ENCODE peak calls at places on chromosomes 2 and 18, in eight cellular contexts. Z is GM23338, B is brain microvascular endothelial cell, N is substantia nigra, D is dorsolateral prefrontal cortex, P is PC-9, F is A549, I is left lung. V is an unnamed sample.
A peak's percentile ranks its signal among the peaks of the same experiment; 100 is the strongest.

GRCh38 chr2:20103514-20103913 is 52.1 kb upstream of the LAPTM4A start:
- DNase-seq in Z (peak; percentile 30), D (no peak), N (no peak), F (peak; percentile 80), P (no peak), I (no peak), B (peak; percentile 25), V (no peak)

GRCh38 chr2:41668529-41668928 is 379.3 kb upstream of the PKDCC start:
- DNase-seq in B (no peak), F (no peak), Z (peak; percentile 60), N (no peak), D (no peak), I (peak; percentile 45), P (no peak), V (no peak)

GRCh38 chr2:170525566-170525900 is 189.6 kb upstream of the SP5 start:
- DNase-seq in D (no peak), F (peak; percentile 60), Z (no peak), I (no peak), B (peak; percentile 98), P (peak; percentile 81), N (no peak), V (peak; percentile 77)

GRCh38 chr2:239942871-239943311 is 82.3 kb downstream of the NDUFA10 start:
- DNase-seq in D (peak; percentile 24), I (peak; percentile 58), B (no peak), Z (no peak), N (no peak), F (no peak), P (no peak), V (no peak)

GRCh38 chr18:54392621-54393023 is 34.9 kb downstream of the C18orf54 start:
- DNase-seq in D (no peak), N (no peak), F (peak; percentile 52), Z (peak; percentile 86), P (peak; percentile 56), I (no peak), B (peak; percentile 28), V (peak; percentile 14)

GRCh38 chr2:216856666-216857065 is 3.2 kb downstream of the TNP1 start:
- DNase-seq in P (no peak), F (no peak), Z (no peak), B (no peak), I (no peak), D (no peak), N (no peak), V (no peak)

GRCh38 chr2:79670198-79670597 is 157.3 kb downstream of the CTNNA2 start:
- DNase-seq in Z (peak; percentile 79), F (peak; percentile 74), I (peak; percentile 47), D (no peak), B (no peak), P (no peak), N (no peak), V (no peak)

GRCh38 chr18:4333043-4333442 is 122.1 kb downstream of the DLGAP1 start:
- DNase-seq in P (no peak), N (no peak), Z (no peak), F (no peak), I (no peak), B (no peak), D (no peak), V (no peak)

GRCh38 chr18:26082475-26082874 is 7.9 kb downstream of the SS18 start:
- DNase-seq in D (no peak), F (no peak), Z (no peak), P (no peak), N (no peak), B (peak; percentile 35), I (no peak), V (no peak)

GRCh38 chr18:48934708-48935432 is 15.9 kb downstream of the SMAD7 start:
- DNase-seq in F (no peak), D (no peak), B (no peak), I (no peak), N (peak; percentile 40), Z (no peak), P (no peak), V (no peak)

GRCh38 chr2:74441690-74442482 is at the start of gene RTKN:
- DNase-seq in F (peak; percentile 24), Z (peak; percentile 92), D (no peak), N (peak; percentile 42), I (peak; percentile 90), B (no peak), P (peak; percentile 74), V (no peak)

GRCh38 chr2:3465844-3466481 is 53.4 kb downstream of the ADI1 start:
- DNase-seq in I (no peak), D (peak; percentile 30), P (peak; percentile 81), F (peak; percentile 52), N (no peak), B (peak; percentile 95), Z (no peak), V (no peak)

GRCh38 chr2:50950996-50951395 is 80.9 kb downstream of the NRXN1 start:
- DNase-seq in F (no peak), P (no peak), D (no peak), I (no peak), N (no peak), Z (no peak), B (no peak), V (no peak)

GRCh38 chr18:47601608-47602272 is 328.7 kb downstream of the SMAD2 start:
- DNase-seq in B (no peak), D (no peak), N (no peak), Z (peak; percentile 30), I (no peak), F (no peak), P (no peak), V (no peak)

GRCh38 chr2:73307720-73308119 is 14.4 kb upstream of the EGR4 start:
- DNase-seq in D (no peak), N (no peak), F (no peak), Z (no peak), P (no peak), I (peak; percentile 54), B (no peak), V (no peak)

GRCh38 chr18:31185551-31185950 is 22.9 kb upstream of the DSC1 start:
- DNase-seq in N (no peak), P (peak; percentile 38), D (no peak), B (peak; percentile 11), Z (no peak), F (peak; percentile 35), I (no peak), V (peak; percentile 80)

GRCh38 chr2:106863387-106863786 is 22.6 kb downstream of the ST6GAL2 start:
- DNase-seq in B (no peak), D (no peak), F (peak; percentile 38), I (no peak), N (no peak), Z (peak; percentile 65), P (no peak), V (no peak)

GRCh38 chr18:59264136-59264571 is 9.1 kb downstream of the RAX start:
- DNase-seq in B (no peak), D (no peak), I (no peak), P (no peak), Z (peak; percentile 74), F (no peak), N (no peak), V (no peak)

GRCh38 chr2:69177785-69178636 is 165.0 kb downstream of the ANTXR1 start:
- DNase-seq in F (peak; percentile 93), N (peak; percentile 60), Z (peak; percentile 96), I (peak; percentile 98), P (peak; percentile 68), D (peak; percentile 63), B (peak; percentile 86), V (no peak)

DNA sequence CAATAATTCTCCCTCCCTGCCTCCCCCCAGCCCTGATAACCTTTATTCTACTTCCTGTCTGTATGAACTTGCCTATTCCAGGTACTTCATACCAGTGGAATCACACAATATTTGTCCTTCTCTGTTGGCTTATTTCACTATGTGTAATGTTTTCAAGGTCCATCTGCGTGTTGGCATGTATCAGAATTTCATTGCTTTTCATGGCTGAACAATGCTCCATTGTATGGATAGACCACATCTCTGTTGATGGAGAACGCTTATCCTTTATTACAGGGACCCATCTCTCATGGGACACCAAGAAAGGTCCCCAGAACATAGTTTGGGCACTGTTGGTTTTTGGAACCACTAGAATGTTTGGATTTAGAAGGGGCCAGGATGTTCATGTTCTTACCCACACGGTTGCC is 40.2 kb downstream of the ATOH8 start:
- DNase-seq in B (no peak), P (no peak), I (no peak), N (no peak), D (no peak), Z (no peak), F (no peak), V (no peak)
- H3K27ac ChIP-seq in B (no peak overlapping the region), P (no peak overlapping the region), I (no peak overlapping the region), N (peak overlapping the region; percentile 91), D (peak overlapping the region; percentile 95), Z (no peak overlapping the region), F (no peak overlapping the region), V (no peak overlapping the region)

GRCh38 chr2:9334722-9335121 is 88.6 kb downstream of the ITGB1BP1 start:
- DNase-seq in N (no peak), D (no peak), F (no peak), I (no peak), Z (no peak), P (no peak), B (no peak), V (no peak)
- H3K27ac ChIP-seq in N (no peak overlapping the region), D (no peak overlapping the region), F (no peak overlapping the region), I (no peak overlapping the region), Z (no peak overlapping the region), P (peak overlapping the region; percentile 50), B (no peak overlapping the region), V (no peak overlapping the region)

DNA sequence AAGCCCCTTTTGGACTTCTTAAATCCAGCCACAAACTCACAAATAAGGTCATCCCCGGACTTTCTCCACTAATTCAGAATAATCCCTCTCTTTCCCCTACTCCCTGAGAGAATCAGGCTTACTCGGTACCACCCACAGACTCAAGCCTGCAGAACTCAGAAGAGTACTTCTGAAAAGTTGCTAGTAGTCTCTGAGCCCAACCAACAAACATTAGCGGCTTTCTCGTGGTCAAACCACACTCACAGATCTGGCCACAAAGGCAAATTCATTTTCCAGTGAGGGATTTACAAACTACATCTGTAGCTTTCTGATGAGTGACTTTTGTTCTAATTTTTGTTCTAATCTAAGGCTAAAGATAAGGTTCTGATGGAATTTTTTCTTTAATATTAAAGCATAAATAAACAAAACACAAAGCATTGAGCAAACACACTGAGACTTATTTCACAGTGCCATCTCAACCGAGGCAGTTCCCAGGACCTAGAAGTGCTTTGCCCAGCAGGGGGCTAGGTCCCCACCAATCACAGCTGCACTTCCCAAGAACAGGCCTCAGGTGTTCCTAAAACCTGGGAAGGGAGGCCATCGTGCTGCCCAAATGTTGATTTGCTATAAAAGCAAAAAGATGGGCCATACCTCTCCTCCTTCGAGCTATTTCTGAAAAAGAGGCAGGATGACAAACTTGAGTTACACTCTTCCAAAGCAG is 110.7 kb downstream of the COLEC12 start:
- DNase-seq in D (no peak), F (no peak), N (no peak), P (no peak), B (no peak), Z (peak; percentile 36), I (no peak), V (no peak)
- H3K27ac ChIP-seq in D (no peak overlapping the region), F (no peak overlapping the region), N (no peak overlapping the region), P (no peak overlapping the region), B (no peak overlapping the region), Z (no peak overlapping the region), I (no peak overlapping the region), V (no peak overlapping the region)

DNA sequence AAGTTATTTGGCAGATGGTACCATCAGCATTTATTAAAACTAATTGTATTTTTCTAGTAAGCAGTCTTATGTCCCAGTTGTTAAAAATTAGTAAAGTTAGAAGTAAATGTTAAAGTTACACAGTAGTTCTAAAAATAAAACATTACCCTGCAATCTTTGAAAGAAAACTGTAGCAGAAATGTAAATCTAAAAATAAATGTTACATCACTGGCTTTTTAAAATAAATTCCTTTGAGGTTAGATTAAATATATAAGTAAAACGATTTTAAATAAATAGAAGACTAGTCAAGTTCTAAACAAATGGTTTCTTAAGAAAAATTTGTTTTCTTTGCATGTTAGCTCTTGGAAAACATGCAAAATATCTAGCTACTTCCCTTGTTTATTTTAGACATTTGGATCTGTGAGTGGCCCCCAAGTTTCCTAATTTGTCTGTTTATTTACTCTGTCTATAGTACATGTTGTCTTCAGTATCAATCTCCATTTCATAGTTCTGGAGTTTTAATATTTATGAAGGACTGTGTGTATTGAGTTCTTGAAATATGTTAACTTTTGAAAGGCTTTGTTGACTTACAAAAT is 58.2 kb downstream of the GLS start:
- DNase-seq in N (no peak), P (no peak), B (no peak), I (no peak), D (no peak), F (no peak), Z (no peak), V (no peak)
- H3K27ac ChIP-seq in N (no peak overlapping the region), P (no peak overlapping the region), B (no peak overlapping the region), I (no peak overlapping the region), D (no peak overlapping the region), F (peak overlapping the region; percentile 26), Z (no peak overlapping the region), V (no peak overlapping the region)